ENCODE peak calls at places on chromosomes 3 and 15, in eight cellular contexts. U is lower lobe of right lung; X is left lung; O is GM12878; A is iPS DF 6.9; H is CD4-positive, alpha-beta memory T cell; S is mucosa of descending colon; P is kidney. T is an unnamed sample. For H3K9me3, the result is how much of the 10 kb centered on the place peaks cover.

GRCh38 chr3:17942856-17943255 is 200.4 kb upstream of the TBC1D5 start:
- DNase-seq in H (no peak), S (no peak), O (no peak), A (no peak), P (no peak), U (no peak), X (no peak), T (no peak)

GRCh38 chr3:101383156-101383575 is 62.8 kb upstream of the IMPG2 start:
- DNase-seq in H (no peak), A (no peak), P (no peak), O (no peak), U (no peak), X (no peak), S (no peak), T (no peak)

GRCh38 chr15:80545078-80545477 is 140.9 kb downstream of the ARNT2 start:
- DNase-seq in X (no peak), A (no peak), U (no peak), P (no peak), H (no peak), S (no peak), O (no peak), T (no peak)

GRCh38 chr15:59594493-59594942 is 17.1 kb upstream of the GCNT3 start:
- DNase-seq in A (no peak), S (no peak), P (no peak), H (no peak), O (no peak), X (no peak), U (no peak), T (no peak)

GRCh38 chr15:71443538-71443937 is 328.3 kb downstream of the THSD4 start:
- DNase-seq in P (no peak), H (peak), O (no peak), A (no peak), U (peak), S (no peak), X (no peak), T (peak)

GRCh38 chr3:53642211-53642610 is 147.8 kb downstream of the CACNA1D start:
- DNase-seq in H (no peak), S (no peak), O (no peak), U (no peak), X (no peak), A (no peak), P (no peak), T (no peak)

GRCh38 chr3:100005670-100006393 is 108.5 kb downstream of the FILIP1L start:
- DNase-seq in U (no peak), A (no peak), S (no peak), P (no peak), O (no peak), H (no peak), X (no peak), T (no peak)

GRCh38 chr3:155714295-155714718 is 30.6 kb downstream of the PLCH1 start:
- DNase-seq in A (peak), U (no peak), S (no peak), P (no peak), X (no peak), H (no peak), O (no peak), T (no peak)

GRCh38 chr15:60093273-60094067 is 89.4 kb downstream of the FOXB1 start:
- DNase-seq in S (no peak), O (no peak), U (no peak), P (no peak), H (no peak), A (no peak), X (no peak), T (no peak)

GRCh38 chr3:134327594-134327975 is 46.7 kb downstream of the AMOTL2 start:
- DNase-seq in P (no peak), S (no peak), X (no peak), H (no peak), A (no peak), U (no peak), O (no peak), T (no peak)

GRCh38 chr3:62228467-62228866 is 144.9 kb downstream of the FEZF2 start:
- DNase-seq in S (no peak), U (no peak), X (no peak), H (no peak), O (no peak), A (no peak), P (no peak), T (no peak)

GRCh38 chr3:172398484-172398883 is 49.8 kb downstream of the GHSR start:
- DNase-seq in O (no peak), H (no peak), U (no peak), X (no peak), S (no peak), A (no peak), P (no peak), T (no peak)

GRCh38 chr15:40444741-40445140 is 4.0 kb downstream of the BAHD1 start:
- DNase-seq in H (no peak), A (no peak), X (no peak), S (no peak), P (no peak), U (no peak), O (no peak), T (no peak)

GRCh38 chr3:106331636-106332035 is 462.8 kb upstream of the CBLB start:
- DNase-seq in U (no peak), X (no peak), A (no peak), S (no peak), P (no peak), H (no peak), O (no peak), T (no peak)

GRCh38 chr3:128567705-128568356 is 74.8 kb upstream of the GATA2 start:
- DNase-seq in A (no peak), H (no peak), U (no peak), O (no peak), X (no peak), P (no peak), S (no peak), T (no peak)

DNA sequence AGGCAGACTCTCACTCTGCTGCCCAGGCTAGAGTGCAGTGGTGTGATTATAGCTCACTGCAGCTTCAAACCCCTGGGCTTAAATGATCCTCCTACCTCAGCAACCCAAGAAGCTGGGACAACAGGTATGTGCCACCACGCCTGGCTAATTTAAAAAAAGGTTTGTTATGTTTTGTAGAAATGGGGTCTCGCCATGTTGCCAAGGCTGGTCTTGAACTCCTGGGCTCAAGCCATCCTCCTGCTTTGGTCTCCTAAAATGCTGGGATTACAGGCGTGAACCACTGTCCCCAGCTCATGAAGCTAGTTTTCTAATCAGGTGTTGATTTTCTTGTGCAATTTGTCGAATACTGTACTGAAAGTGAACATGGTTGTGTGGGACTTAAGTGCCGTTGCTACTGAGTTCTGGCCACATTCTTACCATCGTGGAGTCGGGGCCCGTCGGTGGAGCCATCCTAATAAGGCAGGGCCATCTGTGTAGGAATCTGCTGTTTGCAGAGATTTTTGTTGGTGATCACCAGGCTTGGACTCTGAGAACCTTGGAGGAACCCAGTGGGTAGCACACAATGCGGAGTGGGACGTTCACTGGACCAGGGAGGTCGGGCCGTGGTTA is 193.2 kb downstream of the GOLGA6L6 start:
- DNase-seq in O (no peak), U (no peak), P (no peak), A (no peak), X (peak), H (no peak), S (no peak), T (no peak)
- H3K9me3 ChIP-seq in O (under half), U (under half), P (under half), A (half or more), X (under half), H (under half), S (half or more), T (under half)

GRCh38 chr3:132317229-132317948 is at the start of gene ACP3:
- DNase-seq in H (no peak), U (peak), S (no peak), X (no peak), O (peak), A (peak), P (no peak), T (no peak)
- H3K9me3 ChIP-seq in H (under half), U (under half), S (under half), X (under half), O (under half), A (under half), P (under half), T (under half)

GRCh38 chr15:25249236-25250010 is 189.4 kb downstream of the UBE3A start:
- DNase-seq in S (peak), P (no peak), A (no peak), H (no peak), U (no peak), O (no peak), X (peak), T (no peak)

GRCh38 chr15:25247418-25248030 is 191.3 kb downstream of the UBE3A start:
- DNase-seq in X (peak), S (peak), P (no peak), H (no peak), U (peak), A (no peak), O (no peak), T (no peak)

GRCh38 chr15:25246641-25247417 is 192.0 kb downstream of the UBE3A start:
- DNase-seq in X (peak), H (no peak), U (peak), P (peak), A (no peak), S (peak), O (no peak), T (no peak)

GRCh38 chr15:25250011-25250596 is 188.7 kb downstream of the UBE3A start:
- DNase-seq in P (peak), H (no peak), A (no peak), U (peak), O (no peak), X (peak), S (peak), T (no peak)

GRCh38 chr15:25248583-25249235 is 190.1 kb downstream of the UBE3A start:
- DNase-seq in X (peak), S (peak), U (peak), A (no peak), H (no peak), P (peak), O (no peak), T (peak)
- H3K9me3 ChIP-seq in X (under half), S (half or more), U (under half), A (under half), H (under half), P (under half), O (under half), T (under half)

DNA sequence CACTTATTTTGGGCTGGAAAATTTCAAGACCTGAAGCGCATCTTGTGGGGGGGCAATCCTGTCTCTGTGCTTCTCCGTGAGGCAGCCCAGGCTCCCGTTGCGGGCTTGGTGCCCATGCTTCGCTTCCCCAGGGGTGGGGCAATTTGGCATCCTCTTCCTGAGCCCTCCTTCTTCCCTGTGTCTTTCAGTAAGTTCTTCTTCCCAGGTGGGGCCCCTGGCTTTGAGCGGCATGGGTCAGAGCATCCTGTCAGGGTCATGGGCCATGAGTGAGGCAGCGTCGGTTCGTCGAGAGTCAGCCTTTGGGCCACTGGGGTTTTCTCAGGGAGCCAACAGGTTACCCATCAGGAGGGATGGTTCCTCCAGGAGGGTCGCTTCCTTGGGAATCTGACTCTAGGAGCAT is 200.7 kb downstream of the UBE3A start:
- DNase-seq in P (peak), X (peak), H (no peak), A (no peak), U (peak), S (peak), O (no peak), T (no peak)
- H3K9me3 ChIP-seq in P (under half), X (under half), H (under half), A (under half), U (under half), S (half or more), O (under half), T (under half)

GRCh38 chr3:5709704-5710103 is 522.2 kb downstream of the EDEM1 start:
- DNase-seq in S (no peak), P (no peak), X (peak), H (no peak), U (no peak), A (peak), O (no peak), T (no peak)
- H3K9me3 ChIP-seq in S (under half), P (under half), X (under half), H (under half), U (under half), A (under half), O (under half), T (under half)

GRCh38 chr3:116809218-116809617 is 99.6 kb downstream of the TUSC7 start:
- DNase-seq in A (no peak), U (no peak), O (no peak), H (no peak), X (no peak), S (no peak), P (no peak), T (no peak)

GRCh38 chr3:116806351-116806750 is 96.8 kb downstream of the TUSC7 start:
- DNase-seq in X (no peak), P (no peak), O (no peak), A (no peak), S (no peak), U (no peak), H (no peak), T (no peak)
- H3K9me3 ChIP-seq in X (under half), P (under half), O (under half), A (under half), S (under half), U (under half), H (under half), T (under half)

DNA sequence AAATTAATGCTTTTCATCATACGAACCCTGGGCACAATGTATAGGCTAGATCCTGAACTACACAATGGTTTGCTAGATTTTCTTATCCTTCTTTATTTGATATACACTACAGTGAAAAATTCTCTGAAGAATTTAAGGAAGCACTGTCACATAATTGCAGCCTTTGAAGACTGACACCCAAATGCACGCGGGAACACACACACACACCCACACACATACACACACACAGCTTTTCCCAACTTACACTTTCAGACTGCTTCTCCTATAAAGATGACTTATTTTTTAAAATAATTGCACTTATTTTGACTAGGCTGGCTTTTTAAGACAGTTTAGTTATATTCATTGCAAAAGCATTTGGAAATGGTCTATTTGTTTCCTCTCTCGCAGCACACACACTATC is 70.0 kb upstream of the LRRN1 start:
- DNase-seq in H (no peak), P (no peak), A (no peak), S (no peak), X (no peak), U (no peak), O (no peak), T (no peak)
- H3K9me3 ChIP-seq in H (under half), P (under half), A (under half), S (under half), X (under half), U (under half), O (under half), T (under half)